ENCODE peak calls at places on chromosomes 5 and 9, in five cellular contexts. W is CD8-positive, alpha-beta memory T cell; X is left ventricle myocardium inferior; F is IMR-90; L is adrenal gland. I is an unnamed sample.

GRCh38 chr5:178296066-178296465 is 63.5 kb upstream of the PHYKPL start:
- DNase-seq in X (no peak), L (no peak), F (no peak), W (no peak), I (no peak)

GRCh38 chr9:129620669-129621295 is at the start of gene C9orf50:
- DNase-seq in F (no peak), W (no peak), L (no peak), X (no peak), I (no peak)

GRCh38 chr5:168174376-168174775 is 117.1 kb upstream of the WWC1 start:
- DNase-seq in W (no peak), X (no peak), F (no peak), L (no peak), I (no peak)

GRCh38 chr9:134662143-134662876 is 20.7 kb downstream of the COL5A1 start:
- DNase-seq in W (no peak), L (no peak), F (peak; percentile 88), X (peak; percentile 61), I (no peak)

GRCh38 chr9:116646661-116647514 is 40.2 kb upstream of the TRIM32 start:
- DNase-seq in F (peak; percentile 61), X (no peak), W (no peak), L (no peak), I (no peak)

GRCh38 chr9:96483733-96484240 is 33.8 kb downstream of the HABP4 start:
- DNase-seq in L (no peak), W (no peak), X (no peak), F (no peak), I (no peak)

GRCh38 chr9:108746864-108747263 is 108.9 kb downstream of the ACTL7B start:
- DNase-seq in L (no peak), X (no peak), W (no peak), F (no peak), I (no peak)

GRCh38 chr5:97400537-97400936 is 217.5 kb upstream of the RIOK2 start:
- DNase-seq in L (no peak), W (no peak), F (no peak), X (no peak), I (no peak)

GRCh38 chr5:109479260-109479860 is 69.6 kb upstream of the PJA2 start:
- DNase-seq in W (no peak), F (peak; percentile 34), L (no peak), X (no peak), I (peak; percentile 16)

GRCh38 chr5:53482717-53483638 is 2.5 kb downstream of the FST start:
- DNase-seq in L (peak; percentile 37), F (peak; percentile 53), X (peak; percentile 29), W (no peak), I (peak; percentile 9)

GRCh38 chr5:180170111-180170809 is 38.8 kb downstream of the RASGEF1C start:
- DNase-seq in F (no peak), W (no peak), L (no peak), X (no peak), I (no peak)
- H3K4me1 ChIP-seq in F (peaks cover 17% of the 10 kb centered on the region), W (no peaks in the 10 kb centered on the region), L (no peaks in the 10 kb centered on the region), X (peaks cover 29% of the 10 kb centered on the region), I (no peaks in the 10 kb centered on the region)

GRCh38 chr5:31987985-31988710 is 186.0 kb downstream of the GOLPH3 start:
- DNase-seq in W (no peak), F (peak; percentile 97), X (no peak), L (peak; percentile 50), I (no peak)

GRCh38 chr5:31993182-31993961 is 180.7 kb downstream of the GOLPH3 start:
- DNase-seq in L (no peak), W (no peak), X (no peak), F (peak; percentile 50), I (no peak)

GRCh38 chr5:31992377-31992776 is 181.7 kb downstream of the GOLPH3 start:
- DNase-seq in L (no peak), X (no peak), F (no peak), W (no peak), I (no peak)

GRCh38 chr5:31990296-31990695 is 183.8 kb downstream of the GOLPH3 start:
- DNase-seq in F (no peak), L (no peak), X (no peak), W (no peak), I (no peak)

GRCh38 chr5:31990701-31991110 is 183.4 kb downstream of the GOLPH3 start:
- DNase-seq in W (no peak), L (no peak), F (no peak), X (no peak), I (no peak)
- H3K4me1 ChIP-seq in W (no peaks in the 10 kb centered on the region), L (peaks cover 5% of the 10 kb centered on the region), F (peaks cover 15% of the 10 kb centered on the region), X (peaks cover 47% of the 10 kb centered on the region), I (no peaks in the 10 kb centered on the region)

GRCh38 chr9:90965141-90965910 is 163.7 kb downstream of the SYK start:
- DNase-seq in L (no peak), W (no peak), F (no peak), X (no peak), I (no peak)

GRCh38 chr9:90965911-90966290 is 164.3 kb downstream of the SYK start:
- DNase-seq in X (no peak), F (no peak), L (no peak), W (no peak), I (no peak)

GRCh38 chr9:90964101-90965020 is 162.7 kb downstream of the SYK start:
- DNase-seq in X (no peak), F (no peak), L (no peak), W (no peak), I (no peak)

GRCh38 chr9:90967171-90967570 is 165.6 kb downstream of the SYK start:
- DNase-seq in L (no peak), W (no peak), X (no peak), F (no peak), I (no peak)

DNA sequence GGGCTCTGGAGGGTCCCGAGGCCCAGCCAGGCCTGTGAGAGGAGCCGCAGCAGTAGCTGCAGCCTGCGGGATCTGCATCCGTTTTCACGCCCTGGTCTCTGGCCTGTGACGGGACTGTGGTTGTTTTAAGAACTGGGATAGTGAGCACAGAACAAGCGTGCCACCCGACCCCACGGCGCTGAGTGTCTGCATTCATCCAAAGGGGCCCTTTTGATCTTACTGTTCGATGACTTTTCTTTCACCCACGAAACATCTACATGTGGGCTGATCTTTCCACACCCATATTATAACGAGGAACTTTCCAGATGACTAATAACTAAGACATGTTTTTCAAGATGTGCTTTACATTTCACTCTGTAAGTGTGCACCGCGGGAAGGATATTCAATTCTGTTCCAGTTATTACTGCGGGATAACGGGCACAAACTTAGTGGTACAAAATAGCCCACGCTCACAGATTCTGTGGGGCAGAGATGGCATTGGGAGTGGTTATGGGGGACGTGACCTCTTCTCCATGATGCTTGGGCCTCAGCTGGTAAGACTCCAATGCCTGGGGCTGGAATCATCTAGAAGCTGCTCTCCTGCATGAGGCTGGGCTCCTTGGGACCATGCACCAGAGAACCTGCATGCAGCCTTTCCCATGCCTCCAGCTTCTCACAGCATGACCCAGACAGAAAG is 165.0 kb downstream of the SYK start:
- DNase-seq in W (no peak), X (no peak), L (no peak), F (peak; percentile 49), I (no peak)
- H3K4me1 ChIP-seq in W (no peaks in the 10 kb centered on the region), X (peaks cover 8% of the 10 kb centered on the region), L (no peaks in the 10 kb centered on the region), F (peaks cover 8% of the 10 kb centered on the region), I (no peaks in the 10 kb centered on the region)

GRCh38 chr5:135235002-135235401 is 164.0 kb downstream of the MACROH2A1 start:
- DNase-seq in L (peak; percentile 2), X (no peak), W (no peak), F (no peak), I (no peak)
- H3K4me1 ChIP-seq in L (peaks cover 25% of the 10 kb centered on the region), X (peaks cover 27% of the 10 kb centered on the region), W (no peaks in the 10 kb centered on the region), F (peaks cover 25% of the 10 kb centered on the region), I (no peaks in the 10 kb centered on the region)

GRCh38 chr9:37374892-37375291 is 47.6 kb upstream of the GRHPR start:
- DNase-seq in X (no peak), F (no peak), L (no peak), W (peak; percentile 3), I (no peak)
- H3K4me1 ChIP-seq in X (no peaks in the 10 kb centered on the region), F (peaks cover 2% of the 10 kb centered on the region), L (no peaks in the 10 kb centered on the region), W (no peaks in the 10 kb centered on the region), I (no peaks in the 10 kb centered on the region)

I was measured in CD4-positive, alpha-beta memory T cell.